ENCODE peak calls at places on chromosomes 12 and 14, in five cellular contexts. V, L, R, B and F are unnamed samples.

GRCh38 chr12:120686151-120686689 is 729 bp upstream of the MLEC start:
- DNase-seq in V (peak; percentile 100), L (peak; percentile 96), R (peak; percentile 97), B (peak; percentile 100), F (peak; percentile 99)

GRCh38 chr14:46580941-46581671 is 70.5 kb downstream of the RPL10L start:
- DNase-seq in V (peak; percentile 54), L (no peak), R (peak; percentile 16), B (no peak), F (peak; percentile 21)

GRCh38 chr12:62530596-62530995 is 64.0 kb downstream of the MON2 start:
- DNase-seq in V (no peak), L (no peak), R (no peak), B (no peak), F (no peak)

GRCh38 chr12:697426-697825 is 34.2 kb upstream of the NINJ2 start:
- DNase-seq in V (no peak), L (no peak), R (no peak), B (no peak), F (no peak)

GRCh38 chr12:89597210-89597609 is 71.4 kb upstream of the POC1B start:
- DNase-seq in V (no peak), L (no peak), R (no peak), B (no peak), F (no peak)

GRCh38 chr12:54981796-54982195 is 2.8 kb downstream of the TESPA1 start:
- DNase-seq in V (no peak), L (no peak), R (no peak), B (no peak), F (no peak)

GRCh38 chr12:83784298-83784890 is 1097.7 kb downstream of the TMTC2 start:
- DNase-seq in V (no peak), L (no peak), R (no peak), B (no peak), F (no peak)

GRCh38 chr12:68482660-68483059 is 128.0 kb upstream of the RAP1B start:
- DNase-seq in V (no peak), L (peak; percentile 22), R (no peak), B (no peak), F (no peak)